ENCODE peak calls at places on chromosomes 3 and 15, in six cellular contexts. One of them, this sample, is unnamed.

GRCh38 chr15:49286649-49287394 is 116.8 kb downstream of the GALK2 start:
- DNase-seq in fibroblast of lung: peak
- DNase-seq in esophagus muscularis mucosa: no peak
- DNase-seq in GM12865: no peak
- DNase-seq in pancreas: no peak
- DNase-seq in BJ: no peak
- DNase-seq in this sample: no peak

GRCh38 chr15:34999906-35000305 is 11.8 kb upstream of the ZNF770 start:
- DNase-seq in fibroblast of lung: no peak
- DNase-seq in esophagus muscularis mucosa: no peak
- DNase-seq in GM12865: no peak
- DNase-seq in pancreas: no peak
- DNase-seq in BJ: no peak
- DNase-seq in this sample: peak

GRCh38 chr3:13896473-13897154 is 16.7 kb upstream of the WNT7A start:
- DNase-seq in fibroblast of lung: peak
- DNase-seq in esophagus muscularis mucosa: no peak
- DNase-seq in GM12865: peak
- DNase-seq in pancreas: peak
- DNase-seq in BJ: no peak
- DNase-seq in this sample: peak

GRCh38 chr3:184491011-184491576 is 70.5 kb upstream of the EPHB3 start:
- DNase-seq in fibroblast of lung: no peak
- DNase-seq in esophagus muscularis mucosa: peak
- DNase-seq in GM12865: no peak
- DNase-seq in pancreas: peak
- DNase-seq in BJ: no peak
- DNase-seq in this sample: no peak

GRCh38 chr3:67875858-67876257 is 221.4 kb upstream of the SUCLG2 start:
- DNase-seq in fibroblast of lung: no peak
- DNase-seq in esophagus muscularis mucosa: no peak
- DNase-seq in GM12865: no peak
- DNase-seq in pancreas: no peak
- DNase-seq in BJ: no peak
- DNase-seq in this sample: no peak

GRCh38 chr3:107971181-107971580 is 119.7 kb downstream of the CD47 start:
- DNase-seq in fibroblast of lung: no peak
- DNase-seq in esophagus muscularis mucosa: no peak
- DNase-seq in GM12865: no peak
- DNase-seq in pancreas: no peak
- DNase-seq in BJ: no peak
- DNase-seq in this sample: no peak

GRCh38 chr3:141575879-141576743 is 89.3 kb downstream of the RASA2 start:
- DNase-seq in fibroblast of lung: peak
- DNase-seq in esophagus muscularis mucosa: no peak
- DNase-seq in GM12865: peak
- DNase-seq in pancreas: no peak
- DNase-seq in BJ: no peak
- DNase-seq in this sample: peak

GRCh38 chr3:16136042-16136441 is 38.4 kb upstream of the GALNT15 start:
- DNase-seq in fibroblast of lung: peak
- DNase-seq in esophagus muscularis mucosa: no peak
- DNase-seq in GM12865: no peak
- DNase-seq in pancreas: no peak
- DNase-seq in BJ: no peak
- DNase-seq in this sample: peak

GRCh38 chr3:84962460-84962859 is 3.7 kb downstream of the CADM2 start:
- DNase-seq in fibroblast of lung: no peak
- DNase-seq in esophagus muscularis mucosa: no peak
- DNase-seq in GM12865: no peak
- DNase-seq in pancreas: no peak
- DNase-seq in BJ: no peak
- DNase-seq in this sample: no peak

GRCh38 chr3:159829056-159829995 is 159.3 kb upstream of the IL12A start:
- DNase-seq in fibroblast of lung: peak
- DNase-seq in esophagus muscularis mucosa: no peak
- DNase-seq in GM12865: no peak
- DNase-seq in pancreas: peak
- DNase-seq in BJ: no peak
- DNase-seq in this sample: peak

GRCh38 chr3:58241321-58242044 is 3.9 kb downstream of the ABHD6 start:
- DNase-seq in fibroblast of lung: no peak
- DNase-seq in esophagus muscularis mucosa: no peak
- DNase-seq in GM12865: no peak
- DNase-seq in pancreas: no peak
- DNase-seq in BJ: no peak
- DNase-seq in this sample: no peak

GRCh38 chr3:175338775-175339535 is 479.8 kb downstream of the NAALADL2 start:
- DNase-seq in fibroblast of lung: peak
- DNase-seq in esophagus muscularis mucosa: no peak
- DNase-seq in GM12865: peak
- DNase-seq in pancreas: peak
- DNase-seq in BJ: no peak
- DNase-seq in this sample: peak

GRCh38 chr3:78659386-78659987 is 1108.3 kb downstream of the ROBO1 start:
- DNase-seq in fibroblast of lung: peak
- DNase-seq in esophagus muscularis mucosa: no peak
- DNase-seq in GM12865: peak
- DNase-seq in pancreas: peak
- DNase-seq in BJ: no peak
- DNase-seq in this sample: peak

GRCh38 chr3:4355401-4356224 is 52.4 kb downstream of the SETMAR start:
- DNase-seq in fibroblast of lung: peak
- DNase-seq in esophagus muscularis mucosa: peak
- DNase-seq in GM12865: no peak
- DNase-seq in pancreas: peak
- DNase-seq in BJ: no peak
- DNase-seq in this sample: peak

GRCh38 chr15:66389859-66390382 is 3.2 kb downstream of the MAP2K1 start:
- DNase-seq in fibroblast of lung: peak
- DNase-seq in esophagus muscularis mucosa: no peak
- DNase-seq in GM12865: peak
- DNase-seq in pancreas: no peak
- DNase-seq in BJ: no peak
- DNase-seq in this sample: no peak

GRCh38 chr15:66388057-66388363 is 1.3 kb downstream of the MAP2K1 start:
- DNase-seq in fibroblast of lung: no peak
- DNase-seq in esophagus muscularis mucosa: no peak
- DNase-seq in GM12865: no peak
- DNase-seq in pancreas: no peak
- DNase-seq in BJ: no peak
- DNase-seq in this sample: no peak

GRCh38 chr15:66389098-66389858 is 2.6 kb downstream of the MAP2K1 start:
- DNase-seq in fibroblast of lung: no peak
- DNase-seq in esophagus muscularis mucosa: no peak
- DNase-seq in GM12865: peak
- DNase-seq in pancreas: no peak
- DNase-seq in BJ: no peak
- DNase-seq in this sample: no peak

GRCh38 chr15:66388576-66388975 is 1.9 kb downstream of the MAP2K1 start:
- DNase-seq in fibroblast of lung: no peak
- DNase-seq in esophagus muscularis mucosa: no peak
- DNase-seq in GM12865: peak
- DNase-seq in pancreas: no peak
- DNase-seq in BJ: no peak
- DNase-seq in this sample: no peak

DNA sequence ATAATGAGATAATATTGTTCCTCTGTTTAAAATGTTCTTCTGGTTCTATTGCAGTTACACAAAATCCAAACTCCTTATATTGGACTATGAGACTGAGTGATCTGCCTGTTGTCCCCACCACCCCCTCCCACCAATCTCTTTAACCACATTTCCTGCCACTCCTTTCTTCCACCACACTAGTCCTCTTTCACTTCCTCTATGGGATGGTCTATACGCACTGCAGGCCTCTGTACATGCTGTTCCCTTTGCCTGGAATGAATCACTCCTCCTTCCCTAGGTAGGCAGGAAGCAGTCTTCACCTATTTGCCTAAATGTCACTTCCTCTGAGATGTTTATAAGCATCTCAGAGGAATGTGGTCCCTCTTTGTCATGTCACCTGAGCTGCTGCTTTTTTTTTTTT is 4.0 kb downstream of the MAP2K1 start:
- DNase-seq in fibroblast of lung: no peak
- DNase-seq in esophagus muscularis mucosa: no peak
- DNase-seq in GM12865: peak
- DNase-seq in pancreas: no peak
- DNase-seq in BJ: no peak
- DNase-seq in this sample: peak
- H3K4me3 ChIP-seq in fibroblast of lung: no peak
- H3K4me3 ChIP-seq in esophagus muscularis mucosa: no peak
- H3K4me3 ChIP-seq in GM12865: peak
- H3K4me3 ChIP-seq in pancreas: no peak
- H3K4me3 ChIP-seq in BJ: no peak
- H3K4me3 ChIP-seq in this sample: no peak

DNA sequence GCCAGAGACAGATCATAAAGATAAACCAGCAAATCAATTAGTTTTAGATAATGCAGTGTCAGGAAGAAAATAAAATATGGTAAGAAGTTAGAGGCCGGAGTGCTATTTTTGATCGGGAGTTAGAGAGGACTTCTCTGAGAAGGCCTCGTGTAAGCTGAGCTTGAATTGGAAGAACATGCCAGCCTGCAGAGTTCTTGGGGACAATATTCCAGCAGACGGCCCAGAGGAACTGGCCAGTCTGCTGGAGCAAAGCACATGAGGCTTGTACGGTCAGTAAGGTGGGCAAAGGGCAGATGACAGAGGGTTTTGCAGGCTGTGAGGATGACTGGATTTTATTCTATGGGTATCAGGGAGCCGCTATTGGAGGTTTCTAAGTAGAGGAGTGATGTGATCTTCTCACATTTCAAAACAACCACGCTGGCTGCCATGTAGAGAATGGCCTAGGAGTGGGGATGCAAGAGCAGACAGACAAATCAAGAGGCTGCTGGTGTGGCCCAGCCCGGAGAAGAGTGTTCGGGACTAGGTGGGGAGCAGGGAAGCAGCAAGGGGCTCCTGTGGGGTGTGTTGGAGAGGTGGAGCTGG is 84.0 kb downstream of the HES1 start:
- DNase-seq in fibroblast of lung: no peak
- DNase-seq in esophagus muscularis mucosa: no peak
- DNase-seq in GM12865: no peak
- DNase-seq in pancreas: no peak
- DNase-seq in BJ: no peak
- DNase-seq in this sample: no peak
- H3K4me3 ChIP-seq in fibroblast of lung: no peak
- H3K4me3 ChIP-seq in esophagus muscularis mucosa: no peak
- H3K4me3 ChIP-seq in GM12865: no peak
- H3K4me3 ChIP-seq in pancreas: no peak
- H3K4me3 ChIP-seq in BJ: no peak
- H3K4me3 ChIP-seq in this sample: no peak

GRCh38 chr3:170709046-170709445 is 123.2 kb upstream of the SLC7A14 start:
- DNase-seq in fibroblast of lung: peak
- DNase-seq in esophagus muscularis mucosa: no peak
- DNase-seq in GM12865: no peak
- DNase-seq in pancreas: no peak
- DNase-seq in BJ: peak
- DNase-seq in this sample: peak
- H3K4me3 ChIP-seq in fibroblast of lung: no peak
- H3K4me3 ChIP-seq in esophagus muscularis mucosa: no peak
- H3K4me3 ChIP-seq in GM12865: no peak
- H3K4me3 ChIP-seq in pancreas: no peak
- H3K4me3 ChIP-seq in BJ: no peak
- H3K4me3 ChIP-seq in this sample: no peak

GRCh38 chr3:81579744-81580143 is 181.7 kb downstream of the GBE1 start:
- DNase-seq in fibroblast of lung: no peak
- DNase-seq in esophagus muscularis mucosa: no peak
- DNase-seq in GM12865: no peak
- DNase-seq in pancreas: no peak
- DNase-seq in BJ: no peak
- DNase-seq in this sample: no peak

GRCh38 chr3:81585937-81586336 is 175.5 kb downstream of the GBE1 start:
- DNase-seq in fibroblast of lung: no peak
- DNase-seq in esophagus muscularis mucosa: no peak
- DNase-seq in GM12865: no peak
- DNase-seq in pancreas: no peak
- DNase-seq in BJ: no peak
- DNase-seq in this sample: no peak

GRCh38 chr3:81581966-81582599 is 179.4 kb downstream of the GBE1 start:
- DNase-seq in fibroblast of lung: peak
- DNase-seq in esophagus muscularis mucosa: no peak
- DNase-seq in GM12865: peak
- DNase-seq in pancreas: peak
- DNase-seq in BJ: no peak
- DNase-seq in this sample: peak

GRCh38 chr3:81580399-81580798 is 181.0 kb downstream of the GBE1 start:
- DNase-seq in fibroblast of lung: no peak
- DNase-seq in esophagus muscularis mucosa: no peak
- DNase-seq in GM12865: no peak
- DNase-seq in pancreas: no peak
- DNase-seq in BJ: no peak
- DNase-seq in this sample: no peak

GRCh38 chr3:81585057-81585456 is 176.4 kb downstream of the GBE1 start:
- DNase-seq in fibroblast of lung: no peak
- DNase-seq in esophagus muscularis mucosa: no peak
- DNase-seq in GM12865: no peak
- DNase-seq in pancreas: no peak
- DNase-seq in BJ: no peak
- DNase-seq in this sample: no peak
- H3K4me3 ChIP-seq in fibroblast of lung: no peak
- H3K4me3 ChIP-seq in esophagus muscularis mucosa: no peak
- H3K4me3 ChIP-seq in GM12865: no peak
- H3K4me3 ChIP-seq in pancreas: no peak
- H3K4me3 ChIP-seq in BJ: no peak
- H3K4me3 ChIP-seq in this sample: no peak

DNA sequence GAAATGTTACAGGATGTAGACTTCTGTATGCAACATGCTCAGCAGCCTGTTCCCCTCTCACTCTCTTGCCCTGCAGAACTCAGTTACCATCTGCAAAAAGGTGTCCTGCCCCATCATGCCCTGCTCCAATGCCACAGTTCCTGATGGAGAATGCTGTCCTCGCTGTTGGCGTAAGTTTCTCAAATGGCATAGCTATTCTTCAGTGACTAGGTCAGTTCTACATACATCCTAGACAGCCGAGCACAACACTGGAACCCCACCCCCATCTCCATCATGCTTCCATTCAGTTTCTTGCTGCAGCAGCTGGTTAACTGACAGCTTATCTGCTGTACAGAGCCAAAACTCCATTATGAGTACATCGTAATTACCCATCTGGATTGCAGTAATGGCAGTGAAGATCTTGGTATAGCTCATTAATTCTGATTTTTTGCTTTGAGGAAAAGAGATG is 4.5 kb downstream of the THBS1 start:
- DNase-seq in fibroblast of lung: peak
- DNase-seq in esophagus muscularis mucosa: no peak
- DNase-seq in GM12865: peak
- DNase-seq in pancreas: no peak
- DNase-seq in BJ: peak
- DNase-seq in this sample: no peak
- H3K4me3 ChIP-seq in fibroblast of lung: peak
- H3K4me3 ChIP-seq in esophagus muscularis mucosa: peak
- H3K4me3 ChIP-seq in GM12865: no peak
- H3K4me3 ChIP-seq in pancreas: no peak
- H3K4me3 ChIP-seq in BJ: peak
- H3K4me3 ChIP-seq in this sample: no peak

This sample was measured in cardiac fibroblast.